ENCODE peak calls at places on chromosome 15, in eight cellular contexts. C, W, K, P, N, V, X and A are unnamed samples.

GRCh38 chr15:79919090-79919748 is 22.4 kb upstream of the MTHFS start:
- DNase-seq in N (no peak), V (no peak), K (no peak), P (no peak), X (no peak), W (no peak), C (no peak), A (no peak)

GRCh38 chr15:31265871-31266711 is 60.5 kb upstream of the KLF13 start:
- DNase-seq in K (peak; percentile 77), W (peak; percentile 50), X (no peak), C (peak; percentile 78), V (peak; percentile 62), P (no peak), N (peak; percentile 73), A (peak; percentile 72)

GRCh38 chr15:94297543-94297942 is 66.2 kb downstream of the MCTP2 start:
- DNase-seq in N (no peak), K (no peak), P (no peak), X (no peak), W (no peak), C (no peak), V (no peak), A (no peak)

GRCh38 chr15:39728844-39729243 is 53.8 kb downstream of the FSIP1 start:
- DNase-seq in N (no peak), C (no peak), P (no peak), K (no peak), V (no peak), W (no peak), X (no peak), A (no peak)

GRCh38 chr15:92845109-92845508 is 55.0 kb upstream of the CHD2 start:
- DNase-seq in N (no peak), C (no peak), V (no peak), K (no peak), W (no peak), P (no peak), X (peak; percentile 57), A (no peak)

GRCh38 chr15:86915811-86916331 is 836.2 kb downstream of the AGBL1 start:
- DNase-seq in X (peak; percentile 48), P (no peak), K (no peak), N (no peak), C (no peak), V (no peak), W (peak; percentile 21), A (no peak)

GRCh38 chr15:28107894-28108255 is 8.8 kb upstream of the OCA2 start:
- DNase-seq in N (no peak), W (peak; percentile 4), P (no peak), C (no peak), K (peak; percentile 20), V (no peak), X (peak; percentile 17), A (no peak)

GRCh38 chr15:90496791-90497190 is 32.9 kb upstream of the CRTC3 start:
- DNase-seq in N (no peak), V (no peak), C (no peak), P (no peak), K (no peak), X (no peak), W (no peak), A (no peak)

GRCh38 chr15:96736384-96736783 is 405.9 kb downstream of the NR2F2 start:
- DNase-seq in W (no peak), X (no peak), V (no peak), P (no peak), N (no peak), K (no peak), C (no peak), A (no peak)

GRCh38 chr15:79311901-79312553 is 1.1 kb downstream of the TMED3 start:
- DNase-seq in K (no peak), C (no peak), W (no peak), N (no peak), X (peak; percentile 45), P (no peak), V (no peak), A (no peak)

GRCh38 chr15:25248583-25249235 is 190.1 kb downstream of the UBE3A start:
- DNase-seq in V (peak; percentile 56), W (peak; percentile 7), N (peak; percentile 2), C (peak; percentile 69), K (peak; percentile 6), P (no peak), X (no peak), A (peak; percentile 30)

GRCh38 chr15:29514931-29515330 is 245.3 kb upstream of the NSMCE3 start:
- DNase-seq in V (no peak), C (no peak), P (no peak), W (no peak), N (no peak), X (no peak), K (no peak), A (no peak)

GRCh38 chr15:84572231-84572630 is 28.6 kb upstream of the ZSCAN2 start:
- DNase-seq in X (no peak), N (no peak), C (no peak), W (no peak), P (no peak), K (no peak), V (no peak), A (no peak)

GRCh38 chr15:25568751-25569150 is 129.9 kb upstream of the UBE3A start:
- DNase-seq in K (no peak), W (peak; percentile 52), V (no peak), C (no peak), P (no peak), N (no peak), X (no peak), A (no peak)

GRCh38 chr15:38559131-38559530 is 5.5 kb downstream of the RASGRP1 start:
- DNase-seq in N (no peak), K (no peak), V (no peak), W (no peak), X (no peak), C (no peak), P (no peak), A (no peak)
- H3K4me1 ChIP-seq in N (peaks cover 2% of the 10 kb centered on the region), K (peaks cover 89% of the 10 kb centered on the region), V (no peaks in the 10 kb centered on the region), W (peaks cover 5% of the 10 kb centered on the region), X (no peaks in the 10 kb centered on the region), C (peaks cover 6% of the 10 kb centered on the region), P (no peaks in the 10 kb centered on the region), A (peaks cover 18% of the 10 kb centered on the region)

DNA sequence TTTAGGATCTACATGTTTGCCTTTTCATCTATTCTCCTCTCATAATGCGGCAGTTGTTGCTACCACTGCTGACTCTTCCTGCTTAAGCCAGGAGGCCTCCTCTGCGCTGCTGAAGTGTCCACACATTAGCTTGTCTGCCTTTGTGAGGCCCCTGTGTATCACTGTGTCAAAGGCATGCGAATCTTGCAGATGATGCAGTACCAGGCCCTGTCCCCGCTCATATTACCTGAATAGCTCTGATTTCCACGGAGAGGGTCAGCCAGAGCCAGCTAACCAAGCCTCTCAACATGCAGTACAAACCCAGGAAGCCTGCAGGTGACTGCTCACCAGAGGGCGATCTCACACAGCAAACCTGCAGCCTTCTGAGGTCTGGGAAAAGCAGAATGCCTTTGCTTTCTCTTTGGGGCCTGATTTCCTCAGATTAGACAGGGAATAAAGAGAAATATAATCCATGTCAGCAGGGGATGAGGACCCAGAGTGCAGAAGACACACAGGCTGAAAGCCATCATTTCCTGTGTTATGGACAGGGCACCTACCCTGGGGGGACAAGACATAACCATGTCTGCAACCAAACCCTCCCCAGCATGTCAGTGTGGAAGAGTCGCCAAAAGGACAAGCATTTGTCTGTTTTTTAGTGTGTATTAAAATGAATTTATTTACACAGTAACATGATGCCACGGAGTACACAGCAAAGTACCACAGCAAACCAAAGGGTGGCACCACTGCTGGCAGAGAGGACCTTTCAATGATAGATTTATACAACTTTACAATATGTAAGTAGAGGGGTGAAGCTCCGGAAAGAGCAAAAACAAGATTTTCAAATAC is 36.8 kb upstream of the TSPAN3 start:
- DNase-seq in C (no peak), N (peak; percentile 62), K (peak; percentile 32), V (no peak), X (peak; percentile 69), W (peak; percentile 43), P (peak; percentile 62), A (no peak)
- TF ChIP-seq CTCF in C (peak; percentile 38), N (peak; percentile 55), K (no peak), V (peak; percentile 88), X (peak; percentile 80), W (peak; percentile 65), P (peak; percentile 74), A (peak; percentile 63)

DNA sequence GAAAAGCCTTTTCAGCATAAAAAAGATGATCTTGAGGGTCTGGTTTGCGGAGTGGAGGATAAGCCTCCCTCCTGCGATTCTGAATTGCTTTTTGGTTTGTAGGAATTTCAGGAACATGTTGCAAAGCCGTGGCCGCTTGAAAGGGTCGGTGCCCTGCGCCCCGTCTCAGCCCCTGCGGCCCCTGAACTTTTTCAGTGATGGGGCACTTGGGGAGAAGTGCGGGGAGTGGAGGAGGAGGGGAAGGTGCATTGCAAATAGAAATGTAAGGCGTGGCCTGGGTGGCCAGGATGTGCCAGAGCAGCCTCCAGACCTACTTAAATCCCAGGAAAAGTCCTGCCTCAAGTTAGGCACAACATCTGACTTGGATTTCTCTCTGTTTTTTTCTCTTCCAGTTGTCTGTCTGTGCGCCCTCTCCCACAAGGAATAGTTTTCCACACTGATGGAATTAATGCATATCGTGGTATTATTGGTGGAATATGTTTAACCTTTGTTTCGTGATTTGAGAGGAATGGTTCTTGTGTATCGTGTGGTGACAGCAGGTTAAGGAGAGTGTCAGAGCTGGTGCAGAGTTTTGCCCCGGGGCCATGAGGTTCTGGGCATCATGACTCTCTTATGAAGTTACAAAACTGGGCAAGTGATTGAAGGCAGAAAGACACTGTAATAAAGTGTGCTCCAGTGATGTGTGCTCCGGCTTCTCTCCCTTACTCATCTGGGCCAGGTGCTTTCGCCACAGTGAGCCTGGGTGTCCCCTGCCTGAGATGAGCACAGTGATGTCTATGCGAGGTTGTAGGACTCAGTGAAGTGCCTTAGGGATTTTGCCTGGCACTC is 153.8 kb downstream of the PGPEP1L start:
- DNase-seq in C (no peak), W (no peak), P (no peak), K (no peak), V (no peak), N (peak; percentile 38), X (peak; percentile 33), A (peak; percentile 52)
- H3K4me3 ChIP-seq in C (peak overlapping the region; percentile 55), W (no peak overlapping the region), P (peak overlapping the region; percentile 54), K (no peak overlapping the region), V (no peak overlapping the region), N (peak overlapping the region; percentile 66), X (peak overlapping the region; percentile 84), A (peak overlapping the region; percentile 73)

GRCh38 chr15:98154863-98155262 is 194.4 kb downstream of the ARRDC4 start:
- DNase-seq in N (no peak), P (no peak), X (peak; percentile 19), C (no peak), K (no peak), W (no peak), V (peak; percentile 95), A (no peak)

GRCh38 chr15:98150084-98150483 is 189.6 kb downstream of the ARRDC4 start:
- DNase-seq in C (no peak), K (no peak), W (no peak), P (no peak), N (no peak), V (no peak), X (no peak), A (no peak)

GRCh38 chr15:98151098-98151497 is 190.6 kb downstream of the ARRDC4 start:
- DNase-seq in C (no peak), V (no peak), W (no peak), X (no peak), N (no peak), K (no peak), P (no peak), A (no peak)

GRCh38 chr15:98147415-98147814 is 186.9 kb downstream of the ARRDC4 start:
- DNase-seq in N (no peak), W (no peak), K (no peak), X (no peak), P (no peak), C (no peak), V (no peak), A (no peak)

DNA sequence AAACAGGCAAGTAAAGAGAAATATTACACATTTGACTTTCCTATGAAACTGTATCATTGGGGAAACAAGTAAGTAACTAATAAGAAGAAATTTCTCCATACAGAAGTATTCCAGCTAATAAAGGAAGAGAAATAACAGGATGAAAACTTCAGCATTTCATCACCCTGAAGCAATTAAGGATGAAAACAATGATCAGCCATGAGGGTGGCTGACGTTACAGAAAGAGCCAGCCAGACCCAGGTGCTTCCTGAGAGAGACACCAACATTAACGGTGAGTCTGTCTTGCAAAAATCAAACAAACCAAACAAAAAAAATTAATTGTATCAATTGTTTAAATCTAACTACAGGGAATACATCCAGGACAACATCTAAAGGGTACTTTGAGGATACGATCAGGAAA is 190.0 kb downstream of the ARRDC4 start:
- DNase-seq in N (no peak), X (no peak), K (no peak), C (no peak), P (no peak), W (no peak), V (no peak), A (no peak)
- H3K4me1 ChIP-seq in N (no peaks in the 10 kb centered on the region), X (no peaks in the 10 kb centered on the region), K (no peaks in the 10 kb centered on the region), C (no peaks in the 10 kb centered on the region), P (no peaks in the 10 kb centered on the region), W (no peaks in the 10 kb centered on the region), V (peaks cover 35% of the 10 kb centered on the region), A (no peaks in the 10 kb centered on the region)